ENCODE peak calls at places on chromosomes 4 and X, in five cellular contexts. R is stomach, A is ovary, T is transverse colon, Q is A549. N is an unnamed sample.

GRCh38 chr4:48954314-48954713 is 31.8 kb upstream of the CWH43 start:
- DNase-seq in A (no peak), R (no peak), Q (no peak), T (no peak), N (no peak)

GRCh38 chrX:103585421-103586313 is at the start of gene TCEAL4:
- DNase-seq in T (peak), Q (peak), A (peak), R (peak), N (peak)

GRCh38 chrX:121581885-121582284 is 534.5 kb downstream of the GLUD2 start:
- DNase-seq in T (no peak), A (no peak), R (no peak), Q (no peak), N (no peak)

GRCh38 chr4:35358001-35358584 is 886.2 kb downstream of the ARAP2 start:
- DNase-seq in R (no peak), Q (peak), A (no peak), T (no peak), N (no peak)

GRCh38 chrX:21798677-21799219 is 40.7 kb upstream of the MBTPS2 start:
- DNase-seq in R (peak), Q (peak), A (no peak), T (no peak), N (no peak)

GRCh38 chr4:25590171-25590570 is 65.5 kb upstream of the SLC34A2 start:
- DNase-seq in Q (no peak), R (no peak), T (no peak), A (no peak), N (no peak)

GRCh38 chr4:98536631-98537030 is 121.8 kb downstream of the TSPAN5 start:
- DNase-seq in Q (no peak), T (no peak), A (no peak), R (no peak), N (no peak)

GRCh38 chrX:70479970-70480659 is 35.5 kb downstream of the DLG3 start:
- DNase-seq in R (peak), A (peak), T (peak), Q (peak), N (no peak)

GRCh38 chr4:158938462-158939044 is 164.3 kb upstream of the RAPGEF2 start:
- DNase-seq in Q (no peak), T (no peak), A (no peak), R (no peak), N (no peak)

GRCh38 chrX:129732857-129733256 is 5.9 kb upstream of the XPNPEP2 start:
- DNase-seq in Q (no peak), R (no peak), T (no peak), A (no peak), N (no peak)

GRCh38 chr4:74365761-74366160 is 816 bp downstream of the EREG start:
- DNase-seq in T (peak), R (peak), A (no peak), Q (no peak), N (no peak)

DNA sequence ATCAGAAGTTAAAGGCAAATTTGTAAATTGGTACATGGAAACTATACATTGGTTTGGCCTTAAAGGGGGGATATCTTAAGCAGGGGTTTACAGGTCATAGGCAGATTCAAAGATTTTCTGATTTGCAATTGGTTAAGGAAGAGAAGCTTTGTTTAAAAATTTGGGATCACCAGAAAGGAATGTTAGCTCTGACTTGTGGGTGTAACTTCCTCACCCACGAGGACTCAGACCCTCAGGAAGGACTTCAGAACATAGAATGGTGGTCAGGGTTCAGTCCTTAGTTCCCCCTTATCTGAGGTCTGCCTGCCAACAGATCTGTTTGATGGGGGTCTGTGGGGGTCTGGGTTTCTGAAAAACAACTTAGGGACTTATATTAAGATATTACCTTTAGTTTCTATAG is 427.4 kb upstream of the DIPK2B start:
- DNase-seq in R (no peak), Q (no peak), T (no peak), A (no peak), N (no peak)
- TF ChIP-seq EP300 in R (no peak), Q (no peak), T (no peak), A (no peak), N (no peak)

DNA sequence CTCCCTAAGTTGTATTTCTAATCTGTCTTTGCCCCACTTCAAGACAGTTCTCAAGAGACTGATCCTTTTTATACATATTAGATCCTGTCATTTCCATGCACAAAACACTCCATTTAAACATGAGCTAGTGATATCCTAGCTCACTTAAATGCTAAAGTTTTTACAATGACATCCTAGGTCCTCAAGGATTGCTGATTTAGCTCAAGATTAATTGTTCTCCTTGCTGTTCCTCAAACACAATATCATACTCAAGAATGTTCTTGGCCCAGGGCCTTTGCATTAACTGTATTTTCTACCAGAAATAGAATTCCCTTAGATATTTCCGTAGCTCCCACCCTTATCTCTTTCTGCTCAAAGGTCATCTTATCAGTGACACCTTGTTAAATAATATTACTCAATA is 270.0 kb downstream of the GALNTL6 start:
- DNase-seq in T (no peak), Q (no peak), A (no peak), R (no peak), N (no peak)
- TF ChIP-seq EP300 in T (no peak), Q (no peak), A (no peak), R (no peak), N (no peak)

DNA sequence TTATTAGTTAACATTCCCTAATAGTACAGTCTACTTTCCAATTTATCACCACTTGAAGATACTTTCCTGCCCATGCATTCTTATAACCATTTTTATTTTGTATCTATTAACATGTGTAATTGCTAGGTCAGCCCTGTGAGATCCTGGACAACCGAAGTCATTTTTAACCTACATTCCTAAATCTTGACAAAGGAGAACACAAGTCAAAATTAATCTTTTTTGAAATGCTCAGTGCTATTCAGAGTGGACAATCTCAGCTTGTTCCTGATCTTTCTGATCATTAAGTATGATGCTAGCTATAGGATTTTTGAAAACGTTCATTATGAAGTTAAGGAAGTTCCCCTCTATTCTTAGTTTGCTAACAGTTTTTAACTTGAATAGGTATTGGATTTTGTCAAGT is 37.5 kb downstream of the ANXA10 start:
- DNase-seq in R (no peak), A (no peak), Q (no peak), T (no peak), N (no peak)
- TF ChIP-seq EP300 in R (no peak), A (no peak), Q (no peak), T (no peak), N (no peak)

GRCh38 chrX:50495616-50496015 is 25.0 kb upstream of the DGKK start:
- DNase-seq in R (no peak), A (no peak), T (no peak), Q (no peak), N (no peak)

GRCh38 chrX:50492720-50493119 is 22.1 kb upstream of the DGKK start:
- DNase-seq in Q (no peak), R (no peak), T (no peak), A (no peak), N (no peak)

DNA sequence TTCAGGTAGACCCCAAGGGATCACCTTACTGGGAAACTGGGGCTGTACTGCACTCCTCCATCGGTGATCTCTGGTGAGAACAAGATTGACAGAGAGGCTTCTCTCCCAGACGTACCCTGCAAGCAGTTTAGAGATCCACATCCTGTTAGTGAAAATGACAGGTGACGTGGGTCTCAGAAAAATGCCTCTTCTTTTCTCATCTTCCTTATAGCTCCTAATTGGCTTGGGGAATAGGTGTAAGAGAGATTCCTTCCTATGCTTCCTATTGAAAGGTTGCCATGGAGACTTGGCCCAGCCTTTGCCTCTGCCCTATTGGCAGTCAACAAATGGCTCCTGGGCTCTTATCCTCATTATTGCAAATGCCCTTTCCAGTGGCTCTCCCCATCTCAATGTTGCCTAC is 26.4 kb upstream of the DGKK start:
- DNase-seq in T (no peak), A (no peak), Q (no peak), R (no peak), N (no peak)
- TF ChIP-seq EP300 in T (no peak), A (no peak), Q (no peak), R (no peak), N (no peak)

GRCh38 chrX:38841766-38842165 is 40.5 kb downstream of the MID1IP1 start:
- DNase-seq in A (no peak), Q (no peak), T (no peak), R (no peak), N (no peak)

GRCh38 chrX:38847903-38848230 is 46.6 kb downstream of the MID1IP1 start:
- DNase-seq in Q (no peak), A (no peak), R (no peak), T (no peak), N (no peak)

GRCh38 chrX:38847206-38847902 is 46.1 kb downstream of the MID1IP1 start:
- DNase-seq in A (no peak), Q (no peak), R (no peak), T (no peak), N (no peak)

GRCh38 chrX:38839944-38840343 is 38.7 kb downstream of the MID1IP1 start:
- DNase-seq in T (no peak), Q (no peak), R (no peak), A (no peak), N (no peak)

GRCh38 chrX:38845426-38845825 is 44.2 kb downstream of the MID1IP1 start:
- DNase-seq in Q (no peak), A (no peak), T (no peak), R (no peak), N (no peak)
- TF ChIP-seq EP300 in Q (no peak), A (no peak), T (no peak), R (no peak), N (no peak)

GRCh38 chr4:183098080-183098722 is 856 bp upstream of the WWC2 start:
- DNase-seq in T (peak), R (peak), A (peak), Q (peak), N (peak)

GRCh38 chr4:183097251-183098079 is 1.6 kb upstream of the WWC2 start:
- DNase-seq in A (peak), Q (no peak), R (no peak), T (peak), N (peak)

GRCh38 chr4:183100298-183100599 is 1.2 kb downstream of the WWC2 start:
- DNase-seq in R (no peak), Q (no peak), T (no peak), A (no peak), N (no peak)

GRCh38 chr4:183099537-183100297 is 660 bp downstream of the WWC2 start:
- DNase-seq in T (no peak), A (peak), Q (peak), R (peak), N (no peak)

GRCh38 chr4:183098723-183099536 is at the start of gene WWC2:
- DNase-seq in R (peak), A (peak), Q (peak), T (peak), N (peak)
- TF ChIP-seq EP300 in R (no peak), A (no peak), Q (no peak), T (no peak), N (peak)

DNA sequence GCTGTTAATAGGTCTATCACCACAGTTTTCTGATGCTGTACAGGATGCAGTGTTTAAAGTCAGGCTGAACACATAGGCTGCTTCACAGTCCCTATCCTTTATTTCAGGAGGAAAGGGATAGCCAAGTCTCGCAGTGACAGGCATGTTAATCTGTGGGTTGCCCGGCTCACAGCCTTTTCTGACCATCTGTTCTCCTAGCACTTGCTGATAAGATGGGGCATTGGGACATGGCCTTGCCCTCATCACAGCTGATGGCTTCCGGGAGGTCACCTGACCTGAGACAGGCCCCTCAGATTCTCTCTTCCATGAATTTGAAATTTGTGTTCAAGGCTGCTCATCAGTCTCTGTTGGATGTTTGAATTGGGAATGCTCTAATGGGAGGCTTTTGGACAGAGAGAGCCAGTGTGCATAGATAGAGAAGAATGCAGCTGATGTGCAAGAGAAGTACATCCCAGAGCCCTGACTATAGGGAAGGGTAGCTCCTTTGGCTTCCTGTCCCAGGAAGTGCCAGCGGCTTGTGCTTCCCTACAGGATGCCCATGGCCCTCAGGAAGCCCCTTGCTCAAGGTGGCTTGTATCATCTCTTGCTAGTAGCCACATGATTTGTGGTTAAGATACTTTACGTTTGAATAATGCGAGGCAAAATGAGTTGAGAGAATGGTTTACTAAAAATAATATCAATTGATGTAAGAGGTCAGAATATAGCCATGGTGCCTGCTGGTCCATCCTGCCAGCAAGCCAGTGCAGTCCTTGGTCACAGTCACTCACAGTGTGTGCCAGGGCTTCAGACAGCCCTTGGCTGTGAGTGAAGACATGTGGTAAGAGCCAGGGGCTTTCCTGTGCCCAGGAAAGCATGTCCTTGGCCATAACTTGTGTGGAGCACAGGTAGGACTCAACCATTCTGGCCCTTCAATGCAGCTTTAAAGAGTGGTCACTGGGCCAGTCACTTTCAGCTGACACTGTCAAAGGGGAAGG is 88.6 kb downstream of the TSPAN7 start:
- DNase-seq in R (no peak), T (no peak), Q (no peak), A (no peak), N (no peak)
- TF ChIP-seq EP300 in R (no peak), T (no peak), Q (no peak), A (no peak), N (no peak)